ENCODE peak calls at places on chromosomes 2 and 18, in four cellular contexts. R is small intestine, B is BJ, I is IMR-90. U is an unnamed sample.
A peak's percentile ranks its signal among the peaks of the same experiment; 100 is the strongest.

GRCh38 chr2:45114221-45114955 is 105.1 kb upstream of the SIX2 start:
- DNase-seq in B (no peak), I (no peak), R (no peak), U (no peak)

GRCh38 chr2:28102455-28102874 is 211.9 kb downstream of the BABAM2 start:
- DNase-seq in R (no peak), B (peak; percentile 34), I (peak; percentile 86), U (no peak)

GRCh38 chr2:218347172-218347571 is 9.5 kb upstream of the CATIP start:
- DNase-seq in R (no peak), I (no peak), B (no peak), U (no peak)

GRCh38 chr2:240959941-240960308 is 38.5 kb upstream of the SNED1 start:
- DNase-seq in R (no peak), B (no peak), I (no peak), U (no peak)

GRCh38 chr18:23964282-23965238 is 50.0 kb upstream of the TTC39C start:
- DNase-seq in B (no peak), I (no peak), R (peak; percentile 32), U (no peak)

GRCh38 chr2:67479256-67479655 is 82.1 kb downstream of the ETAA1 start:
- DNase-seq in B (no peak), I (no peak), R (no peak), U (no peak)

GRCh38 chr2:200613692-200614091 is 27.9 kb downstream of the AOX1 start:
- DNase-seq in I (no peak), B (no peak), R (no peak), U (no peak)

GRCh38 chr2:113078350-113078839 is 10.6 kb downstream of the IL1F10 start:
- DNase-seq in B (no peak), R (peak; percentile 68), I (no peak), U (peak; percentile 6)

GRCh38 chr2:39696838-39697237 is 31.1 kb downstream of the TMEM178A start:
- DNase-seq in B (peak; percentile 20), R (peak; percentile 9), I (peak; percentile 87), U (peak; percentile 79)

GRCh38 chr2:69099541-69099940 is 86.6 kb downstream of the ANTXR1 start:
- DNase-seq in R (no peak), B (no peak), I (peak; percentile 79), U (peak; percentile 41)

GRCh38 chr18:59718108-59719057 is 21.2 kb upstream of the CCBE1 start:
- DNase-seq in I (peak; percentile 95), B (peak; percentile 92), R (no peak), U (peak; percentile 15)

GRCh38 chr18:79258447-79258846 is 137.3 kb upstream of the NFATC1 start:
- DNase-seq in R (no peak), I (no peak), B (no peak), U (no peak)

GRCh38 chr2:234348081-234348480 is 148.8 kb downstream of the ARL4C start:
- DNase-seq in R (no peak), I (no peak), B (peak; percentile 64), U (no peak)

GRCh38 chr2:156339110-156339847 is 6.8 kb upstream of the NR4A2 start:
- DNase-seq in I (no peak), B (no peak), R (peak; percentile 28), U (peak; percentile 26)

GRCh38 chr2:189337648-189338047 is 103.6 kb upstream of the WDR75 start:
- DNase-seq in R (no peak), B (no peak), I (peak; percentile 92), U (no peak)

GRCh38 chr18:76467371-76468190 is 27.5 kb downstream of the ZNF516 start:
- DNase-seq in I (peak; percentile 40), R (no peak), B (no peak), U (no peak)

GRCh38 chr2:188512456-188512855 is 220.8 kb downstream of the GULP1 start:
- DNase-seq in B (no peak), I (peak; percentile 77), R (peak; percentile 28), U (peak; percentile 78)

GRCh38 chr2:19120941-19121750 is 237.3 kb downstream of the OSR1 start:
- DNase-seq in B (peak; percentile 65), R (no peak), I (peak; percentile 87), U (no peak)

GRCh38 chr2:48600917-48601316 is 16.7 kb upstream of the GTF2A1L start:
- DNase-seq in I (peak; percentile 87), R (no peak), B (peak; percentile 4), U (no peak)

GRCh38 chr2:225074366-225074765 is 32.1 kb upstream of the DOCK10 start:
- DNase-seq in B (no peak), I (no peak), R (no peak), U (no peak)

GRCh38 chr2:158502984-158503383 is 46.2 kb downstream of the PKP4 start:
- DNase-seq in R (no peak), B (peak; percentile 94), I (peak; percentile 83), U (peak; percentile 25)

GRCh38 chr2:158507141-158507540 is 50.4 kb downstream of the PKP4 start:
- DNase-seq in R (no peak), I (no peak), B (no peak), U (no peak)

GRCh38 chr2:158504088-158504487 is 47.3 kb downstream of the PKP4 start:
- DNase-seq in R (no peak), B (no peak), I (no peak), U (no peak)

GRCh38 chr2:158507679-158508078 is 50.9 kb downstream of the PKP4 start:
- DNase-seq in B (no peak), R (no peak), I (no peak), U (no peak)

GRCh38 chr2:158505448-158505934 is 48.7 kb downstream of the PKP4 start:
- DNase-seq in R (peak; percentile 59), I (no peak), B (no peak), U (no peak)
- H3K27me3 ChIP-seq in R (no peaks in the 10 kb centered on the region), I (no peaks in the 10 kb centered on the region), B (no peaks in the 10 kb centered on the region), U (no peaks in the 10 kb centered on the region)

GRCh38 chr2:26561918-26562810 is 79.0 kb downstream of the CIB4 start:
- DNase-seq in B (no peak), I (no peak), R (peak; percentile 25), U (no peak)

GRCh38 chr2:26559044-26559405 is 81.1 kb upstream of the OTOF start:
- DNase-seq in I (no peak), B (no peak), R (no peak), U (no peak)

GRCh38 chr2:26559556-26559955 is 81.6 kb downstream of the CIB4 start:
- DNase-seq in I (no peak), R (no peak), B (no peak), U (no peak)

GRCh38 chr2:26561376-26561775 is 79.8 kb downstream of the CIB4 start:
- DNase-seq in I (no peak), R (no peak), B (no peak), U (no peak)

DNA sequence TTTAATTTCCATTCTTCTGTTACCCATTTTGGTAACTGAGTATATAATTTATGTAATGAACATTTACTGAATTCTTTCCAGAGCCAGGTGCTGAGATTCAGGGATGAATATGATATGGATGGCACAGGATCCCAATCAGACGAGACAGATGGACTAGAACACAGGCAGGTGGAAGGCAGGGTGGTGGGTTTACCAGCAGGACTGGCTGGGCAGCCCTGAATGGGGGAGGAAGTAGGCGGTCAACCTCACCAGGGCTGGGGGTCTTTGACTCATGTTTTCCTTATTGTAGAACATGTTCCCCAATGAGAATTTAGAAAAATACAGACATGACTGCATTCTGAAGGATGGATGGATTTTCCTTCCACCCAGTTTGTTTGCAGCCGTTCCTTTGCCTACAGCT is 80.3 kb downstream of the CIB4 start:
- DNase-seq in R (no peak), B (no peak), I (no peak), U (no peak)
- H3K27me3 ChIP-seq in R (peaks cover 31% of the 10 kb centered on the region), B (peaks cover 63% of the 10 kb centered on the region), I (peaks cover 88% of the 10 kb centered on the region), U (peaks cover 50% of the 10 kb centered on the region)

DNA sequence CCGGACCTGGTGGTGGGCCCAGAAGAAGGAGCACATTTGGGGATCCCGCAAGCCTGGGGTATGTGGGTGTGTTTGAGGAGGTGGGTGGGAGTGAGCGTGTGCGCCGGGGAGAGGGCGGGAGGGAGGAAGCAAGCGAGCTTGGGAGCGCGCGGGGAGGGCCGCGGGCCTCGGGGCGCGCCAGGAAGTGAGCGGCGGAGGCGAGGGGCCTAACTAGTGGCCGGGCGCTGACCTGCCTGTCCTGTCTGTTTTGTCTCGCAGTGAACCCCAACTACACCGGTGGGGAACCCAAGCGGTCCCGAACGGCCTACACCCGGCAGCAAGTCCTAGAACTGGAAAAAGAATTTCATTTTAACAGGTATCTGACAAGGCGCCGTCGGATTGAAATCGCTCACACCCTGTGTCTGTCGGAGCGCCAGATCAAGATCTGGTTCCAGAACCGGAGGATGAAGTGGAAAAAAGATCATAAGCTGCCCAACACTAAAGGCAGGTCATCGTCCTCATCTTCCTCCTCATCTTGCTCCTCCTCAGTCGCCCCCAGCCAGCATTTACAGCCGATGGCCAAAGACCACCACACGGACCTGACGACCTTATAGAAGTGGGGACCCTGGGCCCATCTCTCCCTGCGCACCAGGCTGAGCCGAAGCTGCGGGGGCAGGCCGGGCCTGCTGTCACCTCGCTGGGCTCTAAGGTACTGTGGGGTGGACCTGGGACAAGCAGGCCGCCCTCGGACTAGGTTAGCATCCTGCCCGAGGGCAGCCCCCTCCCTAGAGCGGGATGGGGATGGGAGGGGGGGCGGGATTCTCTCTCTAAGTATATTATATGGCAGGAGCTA is 1.2 kb downstream of the HOXD4 start:
- DNase-seq in R (no peak), B (no peak), I (no peak), U (no peak)
- H3K27me3 ChIP-seq in R (peaks cover 65% of the 10 kb centered on the region), B (peaks cover 54% of the 10 kb centered on the region), I (peaks cover 93% of the 10 kb centered on the region), U (no peaks in the 10 kb centered on the region)

DNA sequence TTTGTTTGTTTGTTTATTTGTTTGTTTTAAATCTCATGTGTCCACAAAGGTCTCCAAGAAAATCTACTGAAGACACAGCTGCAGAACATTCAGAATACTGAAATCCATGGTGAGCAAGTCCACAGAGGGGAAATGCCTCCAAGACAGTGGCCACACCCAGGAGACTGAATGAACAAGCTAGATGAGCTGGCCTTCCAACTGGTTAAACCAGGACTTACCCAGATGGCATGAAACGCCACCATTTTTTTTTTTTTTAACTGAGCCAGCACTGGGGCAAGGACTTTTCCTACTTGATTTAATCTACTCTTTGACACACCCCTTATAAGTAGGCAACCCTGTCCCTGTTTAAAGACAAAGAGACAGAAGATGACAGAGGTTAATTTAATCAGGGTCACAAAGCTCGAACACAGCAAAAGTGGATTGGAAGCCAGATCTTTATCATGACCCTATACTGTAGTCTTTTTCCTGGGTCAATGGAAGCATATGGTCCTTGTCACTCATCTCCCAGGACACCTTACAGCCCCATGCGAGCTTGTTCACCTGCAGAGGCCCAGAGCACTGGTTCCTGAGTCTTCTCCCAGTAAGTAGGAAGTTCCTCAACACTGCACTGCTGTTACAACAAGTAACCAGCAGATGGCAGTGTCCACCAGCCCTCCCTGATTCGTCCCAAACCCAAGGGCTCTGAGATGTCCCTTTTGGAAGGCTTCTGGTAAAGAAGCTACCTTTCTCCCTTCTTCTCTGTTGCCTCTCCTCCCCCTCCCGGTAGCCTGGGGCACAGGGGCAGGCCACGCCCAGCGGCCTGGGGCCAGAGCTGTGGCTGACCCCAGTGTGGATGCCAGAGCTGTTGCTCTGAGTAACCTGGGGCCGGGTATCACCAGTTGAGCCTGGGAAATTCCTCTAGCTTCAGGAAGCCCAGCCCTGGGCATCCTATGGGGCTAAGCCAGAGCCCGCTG is 5.6 kb upstream of the GDF7 start:
- DNase-seq in B (no peak), R (peak; percentile 76), I (peak; percentile 75), U (peak; percentile 83)
- H3K27me3 ChIP-seq in B (peaks cover 37% of the 10 kb centered on the region), R (peaks cover 40% of the 10 kb centered on the region), I (peaks cover 73% of the 10 kb centered on the region), U (peaks cover 96% of the 10 kb centered on the region)

GRCh38 chr2:182814804-182815203 is 51.6 kb downstream of the FRZB start:
- DNase-seq in R (no peak), B (no peak), I (no peak), U (no peak)
- H3K27me3 ChIP-seq in R (no peaks in the 10 kb centered on the region), B (peaks cover 5% of the 10 kb centered on the region), I (peaks cover 15% of the 10 kb centered on the region), U (no peaks in the 10 kb centered on the region)

GRCh38 chr2:181686566-181687185 is 6.4 kb upstream of the NEUROD1 start:
- DNase-seq in I (no peak), R (no peak), B (no peak), U (no peak)
- H3K27me3 ChIP-seq in I (peaks cover 48% of the 10 kb centered on the region), R (peaks cover 35% of the 10 kb centered on the region), B (peaks cover 45% of the 10 kb centered on the region), U (peaks cover 61% of the 10 kb centered on the region)

U was measured in A673.